ENCODE peak calls at places on chromosomes 4 and X, in four cellular contexts. X is K562, S is HL-60, P is GM12878. R is an unnamed sample.

GRCh38 chrX:41265615-41266014 is 68.3 kb upstream of the DDX3X start:
- DNase-seq in P (no peak), S (no peak), X (no peak), R (no peak)

GRCh38 chr4:79022529-79022928 is 83.3 kb upstream of the PAQR3 start:
- DNase-seq in X (no peak), S (no peak), P (no peak), R (no peak)

GRCh38 chrX:18598413-18598812 is 73.5 kb downstream of the RS1 start:
- DNase-seq in S (no peak), P (no peak), X (no peak), R (no peak)

GRCh38 chr4:128665514-128665913 is 144.0 kb upstream of the JADE1 start:
- DNase-seq in X (no peak), S (no peak), P (no peak), R (no peak)

GRCh38 chr4:182643801-182644311 is 273.3 kb downstream of the DCTD start:
- DNase-seq in P (no peak), X (no peak), S (no peak), R (no peak)

GRCh38 chr4:48490680-48491513 is 845 bp downstream of the ZAR1 start:
- DNase-seq in P (no peak), S (no peak), X (no peak), R (no peak)

GRCh38 chr4:86600007-86600653 is 6.0 kb downstream of the PTPN13 start:
- DNase-seq in S (no peak), P (no peak), X (no peak), R (no peak)

GRCh38 chr4:107780665-107781064 is 44.1 kb upstream of the SGMS2 start:
- DNase-seq in S (peak), X (no peak), P (no peak), R (no peak)

GRCh38 chrX:150148749-150149672 is 210.7 kb upstream of the EOLA2 start:
- DNase-seq in S (no peak), P (no peak), X (no peak), R (no peak)

GRCh38 chrX:66163849-66164401 is at the start of gene HEPH:
- DNase-seq in P (peak), S (no peak), X (peak), R (no peak)

GRCh38 chr4:119984998-119985397 is 81.7 kb downstream of the MAD2L1 start:
- DNase-seq in P (no peak), S (no peak), X (no peak), R (no peak)

DNA sequence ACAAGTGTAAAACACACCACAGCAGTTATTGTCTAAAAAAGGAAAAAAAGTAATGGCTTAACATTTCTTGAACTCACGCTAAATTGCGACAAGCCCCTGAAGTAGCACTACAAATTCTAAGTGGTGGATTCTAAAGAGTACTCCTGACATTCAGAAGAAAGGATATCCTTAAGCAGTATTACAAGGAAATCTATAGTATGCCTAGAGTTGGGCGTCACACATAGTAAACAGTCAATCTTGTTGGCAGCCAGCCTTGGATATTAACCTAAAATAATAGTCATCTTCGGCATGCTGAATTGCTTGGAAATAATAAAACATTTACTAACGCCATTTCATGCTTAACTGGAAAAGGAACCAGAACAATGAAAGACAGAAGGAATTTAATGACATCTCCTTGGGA is 18.6 kb downstream of the ATP8A1 start:
- DNase-seq in P (no peak), X (no peak), S (no peak), R (no peak)
- TF ChIP-seq SPI1 in P (no peak), X (no peak), S (no peak), R (no peak)

DNA sequence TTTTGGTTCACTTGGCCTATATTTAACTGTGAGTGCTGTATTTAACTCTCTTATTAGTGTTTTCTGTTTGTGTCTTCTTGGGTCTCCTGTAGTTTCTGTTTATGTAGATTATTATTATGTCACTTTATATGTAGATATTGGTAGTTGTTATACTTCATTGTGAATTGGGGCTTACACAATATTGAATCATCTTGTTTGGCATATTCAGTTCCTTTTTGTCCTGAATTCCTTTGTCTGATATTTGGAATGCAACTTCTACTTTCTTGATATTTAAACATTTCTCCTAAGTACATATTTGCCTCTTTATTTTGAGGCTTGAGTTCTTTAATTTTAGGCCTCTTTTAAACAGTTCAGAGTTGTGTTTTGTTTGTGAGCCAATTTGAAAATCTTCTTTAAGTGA is 544.8 kb upstream of the ADGRL3 start:
- DNase-seq in P (no peak), X (no peak), S (no peak), R (no peak)
- TF ChIP-seq POLR2AphosphoS5 in P (no peak), X (no peak), S (no peak), R (no peak)

GRCh38 chr4:25321703-25322102 is 9.1 kb downstream of the ZCCHC4 start:
- DNase-seq in X (no peak), S (no peak), P (no peak), R (no peak)

DNA sequence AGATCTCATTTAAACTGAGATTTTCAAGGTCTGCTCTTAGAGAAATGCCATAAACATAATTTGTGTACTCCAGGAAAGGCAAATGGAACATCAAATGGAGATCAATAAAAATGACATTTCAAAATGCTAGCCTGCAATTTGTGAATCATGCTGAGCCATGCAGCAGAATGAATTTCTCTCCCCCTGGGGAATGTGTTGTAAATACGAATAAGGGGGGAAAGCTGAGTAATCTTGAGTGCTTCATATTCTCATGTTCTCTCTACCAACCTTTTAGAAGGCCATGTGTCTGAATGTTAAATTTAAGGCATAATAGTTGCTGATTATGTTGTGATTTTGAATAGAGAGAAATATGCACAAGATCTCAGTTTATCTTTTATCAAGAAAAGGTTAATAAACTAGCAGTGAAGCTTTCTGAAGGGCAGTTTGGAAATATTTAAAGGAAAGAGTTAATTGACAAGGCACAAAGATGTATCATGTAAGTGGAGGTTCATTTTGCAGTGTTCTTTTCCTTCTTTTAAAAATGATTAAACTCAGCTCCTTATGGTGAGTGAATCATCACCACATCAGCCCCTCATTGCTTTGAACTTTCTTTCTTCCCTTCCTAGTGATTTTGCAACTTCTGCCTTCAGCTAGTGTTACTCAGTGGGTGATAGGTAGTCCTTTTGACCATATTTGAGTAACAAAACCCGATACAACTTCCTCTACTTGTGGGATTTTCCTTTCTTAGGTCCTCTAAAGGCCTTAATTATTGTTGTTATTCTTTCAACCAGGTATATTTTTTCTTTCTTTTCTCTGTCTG is 8.0 kb downstream of the ZCCHC4 start:
- DNase-seq in X (no peak), S (peak), P (no peak), R (no peak)
- TF ChIP-seq SPI1 in X (no peak), S (no peak), P (no peak), R (no peak)

DNA sequence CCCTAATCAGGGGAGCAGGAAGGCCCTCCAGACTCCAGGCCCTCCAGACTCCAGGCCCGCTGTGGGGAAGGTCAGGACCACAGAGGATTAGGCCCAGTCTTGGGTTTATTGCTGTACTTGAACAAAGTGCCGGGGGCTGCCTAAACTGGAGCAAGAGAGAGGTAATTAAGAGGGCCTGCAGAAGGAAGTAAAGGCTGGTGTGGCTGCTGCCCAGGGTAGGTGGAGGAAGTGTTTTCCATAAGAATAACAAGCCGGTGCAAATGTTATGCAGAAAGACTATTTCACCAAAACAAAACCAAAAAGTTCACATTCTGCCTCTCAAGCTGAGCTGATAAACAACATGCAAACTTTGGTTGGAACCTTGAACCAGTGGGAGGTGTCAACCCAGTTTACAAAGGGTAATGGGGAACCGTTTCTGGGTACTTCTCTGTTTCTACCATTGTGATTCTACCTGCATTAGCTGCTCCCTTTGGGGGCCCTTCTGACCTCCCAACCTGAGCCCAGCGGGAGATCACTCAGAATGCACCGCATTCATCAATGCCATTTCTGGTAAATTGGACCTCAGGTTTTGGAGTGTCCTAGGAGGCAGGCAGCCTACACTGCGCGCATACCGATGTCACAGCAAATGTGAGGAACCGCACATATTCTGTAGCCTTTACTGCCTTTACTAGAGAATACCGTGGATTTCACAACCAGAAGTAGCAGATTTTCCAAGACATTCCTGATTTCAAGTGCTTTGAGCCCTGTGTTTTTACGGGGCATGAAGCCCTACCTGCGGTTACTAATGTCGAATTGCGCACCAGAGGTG is 59.7 kb upstream of the BCOR start:
- DNase-seq in P (no peak), S (no peak), X (no peak), R (no peak)
- TF ChIP-seq POLR2AphosphoS5 in P (no peak), S (no peak), X (no peak), R (no peak)

DNA sequence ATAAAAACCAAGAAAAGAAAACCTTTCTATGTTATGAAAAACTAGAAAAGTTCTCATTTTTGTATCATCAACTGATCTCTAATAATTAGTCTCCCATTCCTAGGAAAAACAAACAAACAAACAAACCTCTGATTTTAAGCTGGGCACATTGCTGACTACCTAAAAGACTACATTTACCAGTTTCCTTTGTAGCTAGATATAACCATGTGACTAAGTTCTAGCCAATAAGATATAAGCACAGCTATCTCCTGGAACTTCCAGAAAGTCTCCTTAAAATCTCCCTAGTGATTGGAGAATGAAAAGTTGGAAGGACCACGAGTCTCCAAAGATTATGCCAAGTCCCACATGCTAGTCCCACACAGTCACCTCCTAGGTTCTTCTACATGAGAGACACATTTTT is 108.9 kb downstream of the NR3C2 start:
- DNase-seq in X (no peak), S (no peak), P (no peak), R (no peak)
- TF ChIP-seq SPI1 in X (no peak), S (no peak), P (no peak), R (no peak)

DNA sequence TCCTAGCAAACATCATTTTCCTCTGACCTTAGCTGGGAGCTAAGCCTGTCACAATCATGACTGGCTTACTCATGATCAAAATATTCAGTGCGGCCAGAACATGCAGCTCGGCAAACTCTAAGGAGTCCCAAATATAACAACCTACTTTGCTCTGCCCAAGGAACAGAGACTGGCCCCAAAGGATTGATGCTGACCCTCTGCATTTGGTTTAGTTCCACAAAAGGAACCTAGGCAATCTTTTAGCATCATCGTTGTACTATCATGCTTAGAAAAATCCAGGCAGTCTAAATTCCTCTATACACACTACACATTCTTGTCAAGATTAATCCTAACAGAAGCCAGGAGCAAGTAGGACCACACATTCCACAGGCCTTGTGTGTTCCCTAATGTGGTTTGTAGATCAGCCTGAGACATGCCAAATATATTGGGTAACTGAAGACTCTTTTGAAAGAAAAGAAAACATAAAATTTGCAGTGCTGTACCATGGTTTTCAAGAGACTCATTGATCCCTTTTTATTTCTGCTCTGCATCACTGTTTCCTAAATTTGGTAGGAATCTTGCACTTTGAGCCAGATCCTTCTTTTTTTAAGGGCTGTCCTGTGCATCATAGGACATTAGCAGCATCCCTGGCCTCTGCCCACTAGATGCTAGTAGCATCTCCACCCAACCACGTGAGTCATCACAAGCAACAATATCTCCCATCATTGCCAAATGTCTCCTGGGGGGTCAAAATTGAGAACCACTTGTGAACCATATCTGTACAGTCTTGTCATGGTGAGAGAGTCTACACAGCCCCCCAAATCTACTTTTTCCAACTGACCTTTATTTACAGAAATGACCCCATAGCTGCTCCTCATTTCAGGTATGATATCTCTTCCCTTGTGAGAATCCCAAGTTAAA is 17.6 kb upstream of the CC2D2A start:
- DNase-seq in S (no peak), P (no peak), X (no peak), R (no peak)
- TF ChIP-seq POLR2AphosphoS5 in S (no peak), P (no peak), X (no peak), R (no peak)

GRCh38 chrX:26026179-26026578 is 112.0 kb upstream of the MAGEB18 start:
- DNase-seq in S (no peak), X (no peak), P (no peak), R (no peak)
- TF ChIP-seq SPI1 in S (no peak), X (no peak), P (no peak), R (no peak)

GRCh38 chr4:123449362-123449761 is 52.8 kb downstream of the SPRY1 start:
- DNase-seq in P (no peak), X (no peak), S (no peak), R (no peak)

GRCh38 chr4:123443401-123444297 is 47.1 kb downstream of the SPRY1 start:
- DNase-seq in X (no peak), S (no peak), P (peak), R (no peak)

GRCh38 chr4:123449780-123450179 is 53.2 kb downstream of the SPRY1 start:
- DNase-seq in S (no peak), P (peak), X (no peak), R (no peak)

GRCh38 chr4:123446791-123447474 is 50.3 kb downstream of the SPRY1 start:
- DNase-seq in P (no peak), S (no peak), X (no peak), R (no peak)

GRCh38 chr4:123444298-123444731 is 47.7 kb downstream of the SPRY1 start:
- DNase-seq in X (peak), S (peak), P (peak), R (no peak)
- TF ChIP-seq POLR2AphosphoS5 in X (peak), S (peak), P (no peak), R (no peak)

GRCh38 chr4:7228734-7229133 is 36.4 kb downstream of the SORCS2 start:
- DNase-seq in S (no peak), X (no peak), P (no peak), R (no peak)
- TF ChIP-seq SPI1 in S (no peak), X (no peak), P (no peak), R (no peak)